ENCODE peak calls at places on chromosome 3, in eight cellular contexts. X is heart left ventricle; Q is fibroblast of pulmonary artery; H is CD4-positive, alpha-beta T cell; O is hepatocyte; W is psoas muscle; N is IMR-90; U is neural progenitor cell. K is an unnamed sample.

GRCh38 chr3:42149537-42150426 is 58.6 kb downstream of the TRAK1 start:
- DNase-seq in X (no peak), Q (no peak), H (no peak), O (peak; percentile 86), W (no peak), N (no peak), U (no peak), K (no peak)

GRCh38 chr3:183295211-183295610 is 42.2 kb downstream of the B3GNT5 start:
- DNase-seq in X (no peak), Q (peak; percentile 96), H (no peak), O (peak; percentile 37), W (peak; percentile 72), N (peak; percentile 91), U (no peak), K (no peak)

GRCh38 chr3:132615911-132616310 is 18.8 kb downstream of the ACKR4 start:
- DNase-seq in X (no peak), Q (no peak), H (no peak), O (no peak), W (no peak), N (no peak), U (no peak), K (no peak)

GRCh38 chr3:44420676-44421075 is 56.8 kb downstream of the ZNF445 start:
- DNase-seq in X (no peak), Q (no peak), H (no peak), O (no peak), W (no peak), N (no peak), U (no peak), K (no peak)

GRCh38 chr3:98823791-98824190 is 60.7 kb downstream of the ST3GAL6 start:
- DNase-seq in X (no peak), Q (no peak), H (no peak), O (no peak), W (no peak), N (peak; percentile 47), U (no peak), K (no peak)

GRCh38 chr3:45320986-45321385 is 67.4 kb upstream of the LARS2 start:
- DNase-seq in X (no peak), Q (no peak), H (no peak), O (no peak), W (no peak), N (no peak), U (no peak), K (no peak)

GRCh38 chr3:8825153-8825825 is 55.9 kb upstream of the OXTR start:
- DNase-seq in X (no peak), Q (no peak), H (no peak), O (peak; percentile 34), W (no peak), N (no peak), U (no peak), K (no peak)

GRCh38 chr3:139532996-139533395 is 6.5 kb downstream of the RBP1 start:
- DNase-seq in X (no peak), Q (no peak), H (no peak), O (no peak), W (no peak), N (peak; percentile 5), U (peak; percentile 60), K (no peak)

GRCh38 chr3:157123621-157124020 is 36.3 kb downstream of the CCNL1 start:
- DNase-seq in X (no peak), Q (no peak), H (no peak), O (no peak), W (no peak), N (peak; percentile 34), U (no peak), K (no peak)

GRCh38 chr3:13714251-13714916 is 165.5 kb downstream of the FBLN2 start:
- DNase-seq in X (peak; percentile 7), Q (no peak), H (no peak), O (peak; percentile 2), W (no peak), N (no peak), U (no peak), K (no peak)

GRCh38 chr3:10007126-10007782 is 19.0 kb upstream of the FANCD2 start:
- DNase-seq in X (no peak), Q (no peak), H (no peak), O (no peak), W (peak; percentile 18), N (no peak), U (no peak), K (no peak)

GRCh38 chr3:154122912-154123559 is 1.8 kb downstream of the ARHGEF26 start:
- DNase-seq in X (no peak), Q (peak; percentile 29), H (no peak), O (peak; percentile 43), W (no peak), N (peak; percentile 15), U (no peak), K (no peak)

GRCh38 chr3:40782086-40782721 is 257.4 kb downstream of the ZNF621 start:
- DNase-seq in X (no peak), Q (peak; percentile 3), H (no peak), O (no peak), W (no peak), N (no peak), U (no peak), K (no peak)

GRCh38 chr3:159632124-159632523 is 356.5 kb upstream of the IL12A start:
- DNase-seq in X (no peak), Q (no peak), H (no peak), O (peak; percentile 38), W (no peak), N (no peak), U (peak; percentile 56), K (no peak)

GRCh38 chr3:125378762-125379161 is 3.6 kb upstream of the ZNF148 start:
- DNase-seq in X (no peak), Q (no peak), H (no peak), O (no peak), W (no peak), N (no peak), U (no peak), K (no peak)

GRCh38 chr3:143135150-143135549 is 15.6 kb downstream of the CHST2 start:
- DNase-seq in X (no peak), Q (peak; percentile 96), H (no peak), O (peak; percentile 26), W (no peak), N (peak; percentile 95), U (no peak), K (no peak)

GRCh38 chr3:167837430-167837829 is 101.9 kb downstream of the SERPINI1 start:
- DNase-seq in X (no peak), Q (peak; percentile 7), H (no peak), O (no peak), W (no peak), N (no peak), U (no peak), K (no peak)

GRCh38 chr3:58022490-58022889 is 14.3 kb downstream of the FLNB start:
- DNase-seq in X (no peak), Q (no peak), H (no peak), O (no peak), W (no peak), N (no peak), U (no peak), K (no peak)

GRCh38 chr3:12370758-12371157 is 81.9 kb downstream of the PPARG start:
- DNase-seq in X (no peak), Q (peak; percentile 58), H (no peak), O (peak; percentile 25), W (no peak), N (peak; percentile 36), U (peak; percentile 24), K (no peak)

GRCh38 chr3:119428538-119428937 is 34.9 kb downstream of the TMEM39A start:
- DNase-seq in X (no peak), Q (no peak), H (no peak), O (no peak), W (no peak), N (no peak), U (no peak), K (no peak)

GRCh38 chr3:87228316-87228715 is 1.2 kb downstream of the CHMP2B start:
- DNase-seq in X (no peak), Q (peak; percentile 44), H (no peak), O (no peak), W (no peak), N (peak; percentile 18), U (peak; percentile 17), K (no peak)

GRCh38 chr3:139537325-139537724 is 2.2 kb downstream of the RBP1 start:
- DNase-seq in X (no peak), Q (peak; percentile 15), H (no peak), O (peak; percentile 49), W (no peak), N (peak; percentile 75), U (no peak), K (no peak)

GRCh38 chr3:111954228-111954990 is 24.4 kb upstream of the ABHD10 start:
- DNase-seq in X (no peak), Q (no peak), H (no peak), O (no peak), W (no peak), N (peak; percentile 11), U (no peak), K (no peak)

GRCh38 chr3:70982700-70983140 is 600.8 kb downstream of the FOXP1 start:
- DNase-seq in X (no peak), Q (peak; percentile 86), H (no peak), O (peak; percentile 69), W (peak; percentile 62), N (peak; percentile 86), U (peak; percentile 52), K (no peak)

DNA sequence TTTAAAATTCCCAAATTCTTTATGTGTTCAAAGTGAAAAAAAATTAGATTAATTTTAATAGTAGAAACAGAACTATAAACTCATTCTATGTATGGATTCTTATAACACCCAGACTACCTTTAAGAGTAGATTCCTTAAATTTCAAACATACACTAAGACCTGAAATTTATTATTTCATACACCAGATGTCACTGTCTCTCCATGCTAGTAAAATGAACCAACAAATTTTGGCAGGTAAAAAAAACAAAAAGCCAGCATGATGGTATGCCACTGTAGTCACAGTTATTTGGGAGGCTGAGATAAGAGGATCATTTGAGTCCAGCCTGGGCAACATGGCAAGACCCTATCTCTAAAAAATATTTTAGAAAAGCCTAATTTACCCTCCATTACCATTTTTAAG is 461.3 kb upstream of the NAALADL2 start:
- DNase-seq in X (no peak), Q (peak; percentile 73), H (no peak), O (no peak), W (no peak), N (peak; percentile 50), U (no peak), K (no peak)
- TF ChIP-seq CTCF in X (peak; percentile 58), Q (peak; percentile 45), H (no peak), O (peak; percentile 48), W (peak; percentile 62), N (peak; percentile 60), U (peak; percentile 44), K (peak; percentile 36)

GRCh38 chr3:181025204-181025603 is 35.7 kb upstream of the DNAJC19 start:
- DNase-seq in X (no peak), Q (no peak), H (no peak), O (no peak), W (no peak), N (no peak), U (no peak), K (no peak)
- TF ChIP-seq CTCF in X (no peak), Q (no peak), H (no peak), O (no peak), W (no peak), N (no peak), U (no peak), K (no peak)

GRCh38 chr3:107512108-107512507 is 10.7 kb upstream of the BBX start:
- DNase-seq in X (no peak), Q (no peak), H (no peak), O (no peak), W (no peak), N (no peak), U (no peak), K (no peak)
- TF ChIP-seq CTCF in X (no peak), Q (peak; percentile 3), H (no peak), O (no peak), W (no peak), N (no peak), U (peak; percentile 16), K (no peak)

GRCh38 chr3:4981688-4982494 is 2.7 kb downstream of the BHLHE40 start:
- DNase-seq in X (no peak), Q (peak; percentile 87), H (no peak), O (peak; percentile 66), W (no peak), N (peak; percentile 81), U (no peak), K (no peak)
- TF ChIP-seq CTCF in X (peak; percentile 52), Q (peak; percentile 51), H (no peak), O (peak; percentile 27), W (peak; percentile 56), N (peak; percentile 43), U (peak; percentile 34), K (no peak)